ENCODE peak calls at places on chromosome 9, in six cellular contexts. A, L, N, I, X and G are unnamed samples.

GRCh38 chr9:89923961-89924504 is 319.2 kb downstream of the GADD45G start:
- DNase-seq in X (no peak), N (no peak), I (no peak), L (no peak), A (peak; percentile 7), G (no peak)

GRCh38 chr9:79292731-79293280 is 279.0 kb upstream of the TLE4 start:
- DNase-seq in L (no peak), A (no peak), I (no peak), X (no peak), N (no peak), G (no peak)

GRCh38 chr9:33778700-33779351 is 16.5 kb upstream of the PRSS3 start:
- DNase-seq in X (peak; percentile 41), A (peak; percentile 60), N (peak; percentile 2), I (peak; percentile 52), L (no peak), G (peak; percentile 34)

GRCh38 chr9:107756091-107756490 is 266.5 kb upstream of the KLF4 start:
- DNase-seq in A (no peak), N (no peak), X (no peak), L (no peak), I (no peak), G (no peak)

GRCh38 chr9:38620483-38621433 is at the start of gene ANKRD18A:
- DNase-seq in I (peak; percentile 83), A (peak; percentile 58), L (peak; percentile 95), X (peak; percentile 40), N (peak; percentile 57), G (peak; percentile 39)

GRCh38 chr9:130780865-130781504 is 54.1 kb upstream of the ABL1 start:
- DNase-seq in X (no peak), N (no peak), A (peak; percentile 99), L (no peak), I (no peak), G (peak; percentile 73)

GRCh38 chr9:135098400-135099105 is 11.1 kb downstream of the OLFM1 start:
- DNase-seq in L (no peak), X (no peak), A (no peak), I (peak; percentile 41), N (no peak), G (no peak)

GRCh38 chr9:131773911-131774379 is 34.1 kb upstream of the RAPGEF1 start:
- DNase-seq in N (no peak), I (no peak), X (no peak), L (no peak), A (peak; percentile 72), G (peak; percentile 63)

GRCh38 chr9:36080519-36080918 is 43.8 kb downstream of the RECK start:
- DNase-seq in I (no peak), N (no peak), X (no peak), A (no peak), L (no peak), G (no peak)

GRCh38 chr9:6739218-6739617 is 18.6 kb upstream of the KDM4C start:
- DNase-seq in L (no peak), X (no peak), A (peak; percentile 32), N (no peak), I (no peak), G (no peak)

GRCh38 chr9:100098241-100098886 is 436 bp downstream of the ERP44 start:
- DNase-seq in X (no peak), A (peak; percentile 39), L (peak; percentile 54), N (no peak), I (peak; percentile 57), G (no peak)

GRCh38 chr9:135791431-135792267 is 89.7 kb downstream of the KCNT1 start:
- DNase-seq in I (peak; percentile 24), A (no peak), X (no peak), N (no peak), L (no peak), G (no peak)

GRCh38 chr9:114285166-114285867 is 37.6 kb upstream of the ORM1 start:
- DNase-seq in I (no peak), L (peak; percentile 22), X (no peak), N (no peak), A (peak; percentile 93), G (peak; percentile 89)

GRCh38 chr9:123318961-123319421 is 37.0 kb upstream of the CRB2 start:
- DNase-seq in X (no peak), N (no peak), A (no peak), L (no peak), I (no peak), G (no peak)

GRCh38 chr9:115022760-115023434 is 92.5 kb upstream of the TNFSF8 start:
- DNase-seq in A (peak; percentile 35), L (no peak), I (no peak), X (no peak), N (no peak), G (peak; percentile 83)

GRCh38 chr9:134980516-134980915 is 62.8 kb upstream of the FCN1 start:
- DNase-seq in I (no peak), X (no peak), A (no peak), N (no peak), L (no peak), G (no peak)

GRCh38 chr9:16247188-16247875 is 623.1 kb downstream of the BNC2 start:
- DNase-seq in A (peak; percentile 57), X (no peak), I (no peak), L (no peak), N (no peak), G (no peak)

GRCh38 chr9:20262611-20263010 is 359.7 kb downstream of the MLLT3 start:
- DNase-seq in X (no peak), A (no peak), N (no peak), I (no peak), L (no peak), G (no peak)

GRCh38 chr9:3980771-3981170 is 319.1 kb downstream of the GLIS3 start:
- DNase-seq in L (no peak), I (no peak), N (no peak), A (peak; percentile 54), X (peak; percentile 24), G (no peak)

GRCh38 chr9:34642679-34643078 is 3.8 kb upstream of the GALT start:
- DNase-seq in I (no peak), N (no peak), L (no peak), X (no peak), A (no peak), G (no peak)

GRCh38 chr9:38339087-38339486 is 53.4 kb upstream of the ALDH1B1 start:
- DNase-seq in I (no peak), X (no peak), N (no peak), A (peak; percentile 50), L (no peak), G (peak; percentile 65)

GRCh38 chr9:136152543-136152866 is 33.8 kb upstream of the TMEM250 start:
- DNase-seq in A (no peak), I (no peak), L (no peak), N (no peak), X (no peak), G (no peak)

GRCh38 chr9:29439961-29440360 is 1866.7 kb upstream of the C9orf72 start:
- DNase-seq in N (no peak), I (no peak), A (peak; percentile 1), L (no peak), X (no peak), G (no peak)

GRCh38 chr9:114116061-114116747 is 17.1 kb upstream of the KIF12 start:
- DNase-seq in N (no peak), I (no peak), L (no peak), X (no peak), A (no peak), G (no peak)

GRCh38 chr9:107358867-107359440 is 75.9 kb downstream of the RAD23B start:
- DNase-seq in I (no peak), X (no peak), N (no peak), A (no peak), L (peak; percentile 66), G (no peak)

GRCh38 chr9:135296783-135297715 is 182.5 kb upstream of the PPP1R26 start:
- DNase-seq in L (no peak), X (no peak), I (no peak), A (no peak), N (no peak), G (no peak)

GRCh38 chr9:4827224-4827623 is 34.5 kb downstream of the RCL1 start:
- DNase-seq in X (no peak), N (no peak), I (no peak), A (no peak), L (no peak), G (no peak)